ENCODE peak calls at places on chromosomes 2 and 18, in five cellular contexts. G is uterus, K is A549, O is heart left ventricle, P is Peyer's patch. E is an unnamed sample.

GRCh38 chr18:13564579-13564978 is 161.8 kb downstream of the FAM210A start:
- DNase-seq in G (no peak), K (no peak), O (peak), P (no peak), E (no peak)

GRCh38 chr2:31962757-31963361 is 47.9 kb downstream of the MEMO1 start:
- DNase-seq in G (no peak), K (no peak), O (no peak), P (no peak), E (no peak)

GRCh38 chr2:160205511-160205910 is 5.4 kb upstream of the ITGB6 start:
- DNase-seq in G (no peak), K (peak), O (no peak), P (peak), E (no peak)

GRCh38 chr2:58973831-58974281 is 732.7 kb upstream of the FANCL start:
- DNase-seq in G (no peak), K (peak), O (no peak), P (no peak), E (no peak)

GRCh38 chr2:46983065-46983801 is 67.6 kb upstream of the MCFD2 start:
- DNase-seq in G (no peak), K (no peak), O (no peak), P (no peak), E (no peak)

GRCh38 chr18:3612315-3612714 is 162.3 kb downstream of the TGIF1 start:
- DNase-seq in G (no peak), K (peak), O (no peak), P (no peak), E (peak)

GRCh38 chr2:173062806-173063205 is 12.8 kb upstream of the MAP3K20 start:
- DNase-seq in G (no peak), K (no peak), O (no peak), P (no peak), E (no peak)

GRCh38 chr18:59493019-59493418 is 134.0 kb upstream of the LMAN1 start:
- DNase-seq in G (no peak), K (no peak), O (no peak), P (no peak), E (no peak)

GRCh38 chr2:208103616-208104015 is 20.7 kb downstream of the CRYGD start:
- DNase-seq in G (no peak), K (no peak), O (no peak), P (no peak), E (no peak)

GRCh38 chr2:21038403-21039073 is 5.3 kb downstream of the APOB start:
- DNase-seq in G (no peak), K (no peak), O (no peak), P (no peak), E (no peak)

GRCh38 chr2:132632000-132632649 is 37.9 kb downstream of the LYPD1 start:
- DNase-seq in G (no peak), K (peak), O (no peak), P (no peak), E (peak)

GRCh38 chr18:54162431-54162830 is 62.0 kb downstream of the MBD2 start:
- DNase-seq in G (no peak), K (no peak), O (no peak), P (no peak), E (no peak)

GRCh38 chr2:80269806-80270205 is 34.7 kb downstream of the LRRTM1 start:
- DNase-seq in G (no peak), K (no peak), O (no peak), P (no peak), E (no peak)

GRCh38 chr18:73511751-73512525 is 635.7 kb downstream of the FBXO15 start:
- DNase-seq in G (no peak), K (no peak), O (no peak), P (no peak), E (no peak)

GRCh38 chr18:9737814-9738160 is 29.7 kb downstream of the RAB31 start:
- DNase-seq in G (peak), K (no peak), O (no peak), P (no peak), E (peak)

GRCh38 chr2:95047629-95048510 is 22.4 kb downstream of the MAL start:
- DNase-seq in G (no peak), K (no peak), O (no peak), P (peak), E (no peak)

GRCh38 chr18:11658989-11659388 is 30.1 kb upstream of the GNAL start:
- DNase-seq in G (no peak), K (no peak), O (no peak), P (no peak), E (no peak)

GRCh38 chr2:114049826-114050225 is 159.9 kb downstream of the ACTR3 start:
- DNase-seq in G (no peak), K (no peak), O (no peak), P (no peak), E (no peak)

GRCh38 chr2:148876190-148876588 is 1.2 kb downstream of the KIF5C start:
- DNase-seq in G (no peak), K (no peak), O (no peak), P (no peak), E (no peak)

GRCh38 chr2:173092844-173093402 is 17.3 kb downstream of the MAP3K20 start:
- DNase-seq in G (no peak), K (no peak), O (no peak), P (no peak), E (no peak)

GRCh38 chr2:233351423-233351822 is 2.9 kb upstream of the DGKD start:
- DNase-seq in G (no peak), K (no peak), O (no peak), P (no peak), E (no peak)

GRCh38 chr2:111634995-111635538 is 248.9 kb downstream of the ANAPC1 start:
- DNase-seq in G (no peak), K (no peak), O (no peak), P (no peak), E (no peak)

GRCh38 chr2:102282646-102283045 is 28.7 kb upstream of the IL1RL1 start:
- DNase-seq in G (no peak), K (no peak), O (no peak), P (no peak), E (no peak)

GRCh38 chr2:146124741-146125140 is 1604.8 kb upstream of the ZEB2 start:
- DNase-seq in G (no peak), K (no peak), O (no peak), P (no peak), E (no peak)

GRCh38 chr18:78010363-78010762 is 760.7 kb downstream of the GALR1 start:
- DNase-seq in G (no peak), K (no peak), O (no peak), P (no peak), E (no peak)

GRCh38 chr18:22309191-22309590 is 108.5 kb downstream of the CTAGE1 start:
- DNase-seq in G (peak), K (no peak), O (no peak), P (no peak), E (no peak)

GRCh38 chr18:26293982-26294381 is 67.7 kb downstream of the TAF4B start:
- DNase-seq in G (no peak), K (no peak), O (no peak), P (no peak), E (no peak)

GRCh38 chr2:174779361-174779928 is 15.2 kb upstream of the CHRNA1 start:
- DNase-seq in G (no peak), K (no peak), O (no peak), P (no peak), E (no peak)

GRCh38 chr18:58241026-58241679 is 197.1 kb downstream of the NEDD4L start:
- DNase-seq in G (no peak), K (no peak), O (no peak), P (no peak), E (no peak)

GRCh38 chr2:8441986-8442385 is 239.9 kb upstream of the ID2 start:
- DNase-seq in G (no peak), K (no peak), O (no peak), P (no peak), E (no peak)

GRCh38 chr18:46333371-46334199 is 229.4 kb downstream of the HAUS1 start:
- DNase-seq in G (no peak), K (peak), O (peak), P (peak), E (no peak)

GRCh38 chr2:37997629-37998028 is 72.5 kb downstream of the RMDN2 start:
- DNase-seq in G (no peak), K (no peak), O (no peak), P (no peak), E (no peak)

GRCh38 chr2:121617042-121617599 is 32.1 kb downstream of the CLASP1 start:
- DNase-seq in G (no peak), K (no peak), O (no peak), P (no peak), E (no peak)

GRCh38 chr2:230875347-230876315 is 10.9 kb downstream of the ITM2C start:
- DNase-seq in G (no peak), K (no peak), O (no peak), P (peak), E (no peak)

GRCh38 chr2:120287183-120288015 is 34.7 kb downstream of the RALB start:
- DNase-seq in G (no peak), K (peak), O (no peak), P (no peak), E (no peak)

GRCh38 chr2:96874099-96874831 is 4.4 kb upstream of the SEMA4C start:
- DNase-seq in G (no peak), K (no peak), O (no peak), P (no peak), E (no peak)

GRCh38 chr2:204203704-204204103 is 267.1 kb downstream of the ICOS start:
- DNase-seq in G (no peak), K (no peak), O (no peak), P (no peak), E (no peak)

GRCh38 chr2:78999410-78999809 is 26.1 kb upstream of the REG3G start:
- DNase-seq in G (no peak), K (peak), O (no peak), P (no peak), E (no peak)

GRCh38 chr2:85504434-85505261 is 34.3 kb upstream of the MAT2A start:
- DNase-seq in G (peak), K (peak), O (no peak), P (no peak), E (no peak)

GRCh38 chr2:85503611-85504433 is 35.1 kb upstream of the MAT2A start:
- DNase-seq in G (no peak), K (no peak), O (no peak), P (no peak), E (no peak)

GRCh38 chr2:85501244-85501643 is 37.7 kb upstream of the MAT2A start:
- DNase-seq in G (no peak), K (peak), O (no peak), P (no peak), E (no peak)

GRCh38 chr2:85503168-85503610 is 35.8 kb upstream of the MAT2A start:
- DNase-seq in G (no peak), K (peak), O (no peak), P (peak), E (no peak)

DNA sequence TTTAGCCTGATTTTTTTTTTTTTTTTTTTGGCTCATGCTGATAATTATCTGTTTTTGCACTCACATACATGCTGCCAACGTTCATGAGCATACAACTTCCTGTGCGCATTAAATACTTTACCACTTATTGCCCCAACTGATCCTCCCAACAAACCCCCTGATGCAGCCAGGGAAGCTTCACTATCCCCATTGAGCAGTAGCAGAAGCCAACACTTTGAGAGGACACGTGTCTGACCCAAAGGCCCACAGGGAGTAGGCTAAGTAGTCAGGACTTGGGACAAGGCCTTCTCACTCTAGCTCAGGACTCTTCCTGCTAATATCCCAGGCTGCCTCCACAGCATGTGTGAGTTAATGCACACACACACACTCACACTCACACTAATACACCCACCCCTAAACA is 36.2 kb upstream of the MAT2A start:
- DNase-seq in G (no peak), K (no peak), O (no peak), P (no peak), E (no peak)
- H3K27ac ChIP-seq in G (no peak), K (peak), O (peak), P (peak), E (no peak)

GRCh38 chr18:23870963-23871362 is 143.6 kb upstream of the TTC39C start:
- DNase-seq in G (no peak), K (no peak), O (no peak), P (no peak), E (no peak)

GRCh38 chr18:23868341-23868740 is 146.2 kb upstream of the TTC39C start:
- DNase-seq in G (no peak), K (no peak), O (no peak), P (no peak), E (no peak)

GRCh38 chr18:23867011-23867410 is 147.5 kb upstream of the TTC39C start:
- DNase-seq in G (no peak), K (no peak), O (no peak), P (no peak), E (no peak)

GRCh38 chr18:23872701-23873550 is 141.6 kb upstream of the TTC39C start:
- DNase-seq in G (no peak), K (no peak), O (no peak), P (peak), E (no peak)

DNA sequence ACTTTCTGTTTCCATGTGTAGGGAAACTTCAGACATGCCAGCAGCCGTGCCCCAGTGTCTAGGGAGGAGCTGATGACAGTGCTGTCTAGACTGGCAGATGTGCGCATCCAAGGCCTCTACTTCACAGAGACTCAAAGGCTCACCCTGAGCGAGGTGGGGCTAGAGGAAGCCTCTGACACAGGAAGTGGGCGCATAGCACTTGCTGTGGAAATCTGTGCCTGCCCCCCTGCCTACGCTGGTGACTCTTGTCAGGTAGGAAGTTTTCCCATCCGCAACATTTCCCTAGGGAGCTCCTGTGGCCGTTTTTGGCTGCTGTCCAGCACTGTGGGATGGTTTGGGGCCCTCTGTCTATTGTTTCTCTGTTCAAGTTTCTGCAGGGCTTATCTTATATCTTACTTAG is 143.1 kb upstream of the TTC39C start:
- DNase-seq in G (no peak), K (peak), O (peak), P (peak), E (no peak)
- H3K27ac ChIP-seq in G (no peak), K (no peak), O (no peak), P (peak), E (no peak)

GRCh38 chr2:16386431-16386830 is 279.2 kb downstream of the CYRIA start:
- DNase-seq in G (no peak), K (no peak), O (no peak), P (no peak), E (no peak)
- H3K27ac ChIP-seq in G (no peak), K (no peak), O (no peak), P (no peak), E (no peak)

GRCh38 chr18:51169731-51170130 is 27.8 kb downstream of the MEX3C start:
- DNase-seq in G (no peak), K (no peak), O (no peak), P (no peak), E (no peak)

GRCh38 chr18:51170689-51171088 is 26.8 kb downstream of the MEX3C start:
- DNase-seq in G (no peak), K (no peak), O (no peak), P (no peak), E (no peak)

GRCh38 chr18:51165296-51165695 is 32.2 kb downstream of the MEX3C start:
- DNase-seq in G (no peak), K (no peak), O (no peak), P (no peak), E (no peak)

GRCh38 chr18:51168960-51169662 is 28.4 kb downstream of the MEX3C start:
- DNase-seq in G (no peak), K (no peak), O (no peak), P (no peak), E (no peak)

GRCh38 chr18:51168031-51168742 is 29.3 kb downstream of the MEX3C start:
- DNase-seq in G (no peak), K (peak), O (no peak), P (no peak), E (no peak)
- H3K27ac ChIP-seq in G (no peak), K (no peak), O (no peak), P (no peak), E (no peak)

GRCh38 chr2:86094229-86094628 is 11.5 kb downstream of the POLR1A start:
- DNase-seq in G (no peak), K (no peak), O (no peak), P (no peak), E (no peak)
- H3K27ac ChIP-seq in G (no peak), K (no peak), O (no peak), P (no peak), E (no peak)

GRCh38 chr2:64998658-64999061 is 9.5 kb downstream of the SLC1A4 start:
- DNase-seq in G (no peak), K (no peak), O (peak), P (no peak), E (peak)
- H3K27ac ChIP-seq in G (no peak), K (no peak), O (peak), P (no peak), E (no peak)

GRCh38 chr2:9824956-9825720 is 18.1 kb upstream of the TAF1B start:
- DNase-seq in G (no peak), K (no peak), O (no peak), P (no peak), E (no peak)
- H3K27ac ChIP-seq in G (no peak), K (no peak), O (no peak), P (no peak), E (no peak)

GRCh38 chr2:240514631-240515030 is 43.2 kb downstream of the ANKMY1 start:
- DNase-seq in G (peak), K (no peak), O (no peak), P (no peak), E (no peak)
- H3K27ac ChIP-seq in G (no peak), K (no peak), O (no peak), P (no peak), E (no peak)

GRCh38 chr2:201120500-201120899 is 4.5 kb downstream of the CFLAR start:
- DNase-seq in G (no peak), K (no peak), O (no peak), P (no peak), E (no peak)
- H3K27ac ChIP-seq in G (peak), K (peak), O (peak), P (peak), E (peak)

DNA sequence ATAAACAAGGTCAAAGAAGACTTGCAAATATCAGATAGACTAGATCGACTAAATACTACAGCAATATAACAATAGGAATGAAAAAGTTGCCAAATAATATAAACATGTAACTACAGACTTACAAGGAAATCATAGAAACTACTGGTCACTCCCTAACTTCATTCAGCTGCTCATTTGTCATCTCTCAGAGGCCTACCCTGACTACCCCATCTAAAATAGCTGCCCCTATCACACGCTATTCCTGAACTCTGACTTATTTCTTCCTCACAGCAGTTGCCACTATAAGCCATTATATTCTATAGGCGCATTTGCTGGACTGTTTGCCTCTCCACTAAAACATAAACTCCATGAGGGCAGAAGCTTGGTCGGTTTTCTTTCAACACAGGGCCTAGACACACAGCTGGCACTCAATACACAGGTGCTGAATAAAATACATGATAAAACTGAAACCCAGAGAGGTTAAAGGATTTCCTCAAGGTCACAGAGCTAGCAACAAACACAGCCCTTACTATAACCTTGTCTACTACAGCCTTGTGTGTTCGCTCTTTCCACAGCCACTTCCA is 1.8 kb downstream of the STRN start:
- DNase-seq in G (no peak), K (no peak), O (no peak), P (no peak), E (no peak)
- H3K27ac ChIP-seq in G (no peak), K (peak), O (peak), P (no peak), E (no peak)

E was measured in substantia nigra.